ENCODE peak calls at places on chromosome 19, in eight cellular contexts. L, Y, X, B, F, J, U and S are unnamed samples.

GRCh38 chr19:38691938-38692457 is 44.5 kb downstream of the ACTN4 start:
- DNase-seq in L (no peak), J (no peak), U (peak; percentile 62), X (no peak), F (no peak), B (peak; percentile 98), Y (peak; percentile 70), S (peak; percentile 64)

GRCh38 chr19:15397782-15398181 is 18.2 kb upstream of the AKAP8 start:
- DNase-seq in X (no peak), F (no peak), U (no peak), Y (no peak), L (no peak), J (no peak), B (no peak), S (no peak)

GRCh38 chr19:14577264-14577663 is 5.4 kb upstream of the NDUFB7 start:
- DNase-seq in X (no peak), U (no peak), Y (no peak), L (no peak), F (no peak), B (no peak), J (peak; percentile 8), S (no peak)

GRCh38 chr19:15488489-15489226 is 9.4 kb upstream of the PGLYRP2 start:
- DNase-seq in B (peak; percentile 51), F (no peak), J (no peak), X (no peak), L (no peak), U (no peak), Y (no peak), S (no peak)

GRCh38 chr19:17985037-17985818 is 18.3 kb downstream of the KCNN1 start:
- DNase-seq in Y (no peak), J (no peak), B (no peak), X (peak; percentile 65), F (no peak), U (no peak), L (no peak), S (no peak)

GRCh38 chr19:47776568-47776967 is 1.9 kb upstream of the SELENOW start:
- DNase-seq in U (no peak), X (no peak), L (no peak), F (no peak), Y (peak; percentile 51), B (no peak), J (no peak), S (no peak)

GRCh38 chr19:40147693-40148347 is 43.4 kb upstream of the MAP3K10 start:
- DNase-seq in B (peak; percentile 83), Y (no peak), L (no peak), F (no peak), J (no peak), U (peak; percentile 20), X (no peak), S (peak; percentile 11)

GRCh38 chr19:33293255-33294057 is 8.9 kb downstream of the CEBPA start:
- DNase-seq in F (peak; percentile 77), B (peak; percentile 76), J (peak; percentile 84), X (peak; percentile 50), Y (peak; percentile 95), L (no peak), U (no peak), S (peak; percentile 54)

GRCh38 chr19:5048727-5049553 is 80.0 kb downstream of the KDM4B start:
- DNase-seq in B (peak; percentile 70), X (no peak), Y (no peak), F (no peak), L (no peak), U (no peak), J (peak; percentile 69), S (peak; percentile 55)

GRCh38 chr19:32339988-32340874 is 5.2 kb upstream of the ZNF507 start:
- DNase-seq in Y (peak; percentile 68), L (peak; percentile 82), X (peak; percentile 60), B (peak; percentile 43), J (peak; percentile 77), U (no peak), F (peak; percentile 82), S (peak; percentile 65)

GRCh38 chr19:32346901-32347300 is 1.5 kb downstream of the ZNF507 start:
- DNase-seq in L (no peak), J (no peak), B (no peak), F (no peak), X (no peak), U (no peak), Y (no peak), S (no peak)

GRCh38 chr19:14375055-14375581 is 6.1 kb upstream of the ADGRE5 start:
- DNase-seq in F (peak; percentile 60), X (peak; percentile 9), Y (no peak), J (peak; percentile 89), L (peak; percentile 52), B (no peak), U (no peak), S (peak; percentile 73)

GRCh38 chr19:33203529-33203928 is 9.4 kb downstream of the LRP3 start:
- DNase-seq in B (no peak), U (no peak), J (peak; percentile 40), F (no peak), X (no peak), Y (no peak), L (no peak), S (no peak)

GRCh38 chr19:15438124-15438496 is 11.6 kb downstream of the WIZ start:
- DNase-seq in L (no peak), B (no peak), Y (no peak), U (no peak), J (peak; percentile 13), F (no peak), X (no peak), S (no peak)

GRCh38 chr19:677201-677600 is 1.0 kb downstream of the FSTL3 start:
- DNase-seq in J (no peak), X (no peak), B (peak; percentile 81), F (no peak), Y (peak; percentile 48), U (peak; percentile 70), L (peak; percentile 43), S (peak; percentile 63)

GRCh38 chr19:1566392-1567115 is 1.6 kb downstream of the MEX3D start:
- DNase-seq in X (no peak), J (peak; percentile 84), U (peak; percentile 59), F (peak; percentile 90), L (peak; percentile 71), Y (peak; percentile 95), B (peak; percentile 79), S (peak; percentile 59)

GRCh38 chr19:11482384-11483050 is 1.7 kb upstream of the ELAVL3 start:
- DNase-seq in X (peak; percentile 90), Y (peak; percentile 91), U (peak; percentile 18), L (peak; percentile 86), F (peak; percentile 88), J (peak; percentile 97), B (peak; percentile 66), S (peak; percentile 87)

GRCh38 chr19:29479941-29480340 is 45.9 kb upstream of the VSTM2B start:
- DNase-seq in Y (no peak), U (no peak), X (no peak), B (no peak), J (peak; percentile 40), L (no peak), F (no peak), S (no peak)

GRCh38 chr19:19349365-19349764 is 28.7 kb downstream of the MAU2 start:
- DNase-seq in L (no peak), X (no peak), B (no peak), U (no peak), J (no peak), Y (no peak), F (no peak), S (no peak)

GRCh38 chr19:40724848-40725247 is 7.9 kb downstream of the ITPKC start:
- DNase-seq in B (no peak), Y (no peak), X (no peak), F (no peak), U (no peak), L (no peak), J (no peak), S (no peak)

GRCh38 chr19:38394488-38394887 is 6.0 kb downstream of the SPRED3 start:
- DNase-seq in U (no peak), F (no peak), Y (peak; percentile 95), J (no peak), X (no peak), L (no peak), B (no peak), S (no peak)

GRCh38 chr19:5719274-5719960 is 529 bp downstream of the LONP1 start:
- DNase-seq in J (no peak), Y (peak; percentile 32), U (no peak), X (no peak), B (peak; percentile 40), L (no peak), F (no peak), S (no peak)

GRCh38 chr19:661427-662196 is 1.4 kb downstream of the RNF126 start:
- DNase-seq in B (peak; percentile 18), L (peak; percentile 60), F (no peak), Y (no peak), X (peak; percentile 38), U (no peak), J (no peak), S (peak; percentile 71)

GRCh38 chr19:6287269-6287885 is 7.6 kb upstream of the MLLT1 start:
- DNase-seq in B (no peak), U (no peak), J (no peak), L (no peak), X (no peak), Y (peak; percentile 32), F (no peak), S (no peak)

GRCh38 chr19:44602071-44602470 is 11.3 kb upstream of the IGSF23 start:
- DNase-seq in X (no peak), L (peak; percentile 78), J (no peak), F (no peak), B (no peak), U (no peak), Y (no peak), S (peak; percentile 67)

GRCh38 chr19:58218899-58219298 is 9.8 kb upstream of the ZNF544 start:
- DNase-seq in X (peak; percentile 31), L (no peak), U (no peak), F (no peak), J (no peak), Y (no peak), B (no peak), S (no peak)

GRCh38 chr19:15891434-15891833 is 6.4 kb downstream of the CYP4F2 start:
- DNase-seq in J (no peak), B (no peak), X (no peak), F (no peak), U (no peak), L (no peak), Y (no peak), S (no peak)

GRCh38 chr19:46720516-46721239 is 3.8 kb upstream of the PRKD2 start:
- DNase-seq in X (no peak), U (no peak), Y (no peak), L (no peak), J (peak; percentile 61), F (no peak), B (no peak), S (no peak)

GRCh38 chr19:49502866-49503581 is 6.8 kb downstream of the RPS11 start:
- DNase-seq in L (peak; percentile 51), B (peak; percentile 92), Y (peak; percentile 91), X (peak; percentile 56), J (no peak), U (peak; percentile 88), F (peak; percentile 51), S (peak; percentile 43)

GRCh38 chr19:12669272-12670158 is 2.9 kb downstream of the WDR83 start:
- DNase-seq in F (peak; percentile 92), Y (peak; percentile 90), J (peak; percentile 90), B (peak; percentile 91), X (peak; percentile 79), U (peak; percentile 57), L (peak; percentile 85), S (peak; percentile 81)

GRCh38 chr19:10316229-10317044 is 622 bp upstream of the FDX2 start:
- DNase-seq in Y (no peak), F (no peak), J (no peak), B (no peak), U (no peak), L (no peak), X (peak; percentile 70), S (no peak)

GRCh38 chr19:36488816-36489138 is 584 bp downstream of the ZNF566 start:
- DNase-seq in X (peak; percentile 56), J (no peak), F (peak; percentile 64), B (no peak), Y (peak; percentile 66), U (no peak), L (no peak), S (no peak)

GRCh38 chr19:5988520-5989387 is 10.8 kb upstream of the RANBP3 start:
- DNase-seq in F (no peak), Y (no peak), L (no peak), U (no peak), X (no peak), J (no peak), B (no peak), S (no peak)

GRCh38 chr19:34618410-34618809 is 58.5 kb downstream of the SCGB2B2 start:
- DNase-seq in L (no peak), Y (no peak), X (no peak), F (no peak), U (no peak), B (no peak), J (no peak), S (no peak)